ENCODE peak calls at places on chromosomes 11 and 22, in seven cellular contexts. C, F, P, O, N, T and K are unnamed samples.

GRCh38 chr22:32564170-32565001 is 89.8 kb downstream of the FBXO7 start:
- DNase-seq in C (no peak), F (no peak), P (no peak), O (no peak), N (no peak), T (no peak), K (no peak)

GRCh38 chr11:86440305-86440716 is 65.6 kb downstream of the CCDC81 start:
- DNase-seq in C (no peak), F (no peak), P (no peak), O (no peak), N (no peak), T (no peak), K (no peak)

GRCh38 chr11:75524576-75525432 is 937 bp downstream of the GDPD5 start:
- DNase-seq in C (peak), F (no peak), P (no peak), O (no peak), N (no peak), T (no peak), K (peak)

GRCh38 chr22:43560651-43561050 is 148.8 kb downstream of the MPPED1 start:
- DNase-seq in C (no peak), F (no peak), P (no peak), O (no peak), N (no peak), T (no peak), K (no peak)

GRCh38 chr22:42745118-42745517 is 24.4 kb upstream of the A4GALT start:
- DNase-seq in C (no peak), F (no peak), P (no peak), O (no peak), N (no peak), T (no peak), K (peak)

GRCh38 chr11:65382804-65383368 is 440 bp upstream of the SLC25A45 start:
- DNase-seq in C (peak), F (no peak), P (no peak), O (no peak), N (no peak), T (no peak), K (no peak)

GRCh38 chr11:46889689-46890475 is 28.5 kb downstream of the LRP4 start:
- DNase-seq in C (peak), F (peak), P (peak), O (peak), N (peak), T (peak), K (peak)

GRCh38 chr11:61912991-61913698 is 4.2 kb downstream of the RAB3IL1 start:
- DNase-seq in C (peak), F (no peak), P (no peak), O (no peak), N (no peak), T (no peak), K (no peak)

GRCh38 chr22:37435970-37436603 is 8.8 kb upstream of the ELFN2 start:
- DNase-seq in C (no peak), F (no peak), P (no peak), O (no peak), N (no peak), T (no peak), K (no peak)

GRCh38 chr11:103662880-103663279 is 373.6 kb upstream of the DDI1 start:
- DNase-seq in C (no peak), F (no peak), P (no peak), O (no peak), N (no peak), T (no peak), K (peak)

GRCh38 chr11:131246589-131247164 is 123.7 kb upstream of the NTM start:
- DNase-seq in C (peak), F (peak), P (peak), O (no peak), N (no peak), T (peak), K (no peak)

GRCh38 chr11:64218628-64219353 is 7.2 kb downstream of the TRPT1 start:
- DNase-seq in C (peak), F (no peak), P (no peak), O (no peak), N (no peak), T (no peak), K (no peak)

GRCh38 chr22:43481528-43482309 is 69.9 kb downstream of the MPPED1 start:
- DNase-seq in C (no peak), F (peak), P (no peak), O (no peak), N (no peak), T (peak), K (no peak)

GRCh38 chr11:114280696-114281095 is 15.5 kb upstream of the NNMT start:
- DNase-seq in C (peak), F (peak), P (peak), O (no peak), N (peak), T (peak), K (peak)

GRCh38 chr11:995058-995751 is 41.3 kb downstream of the MUC6 start:
- DNase-seq in C (peak), F (no peak), P (no peak), O (no peak), N (no peak), T (no peak), K (no peak)

GRCh38 chr22:45317551-45318167 is 7.9 kb downstream of the FAM118A start:
- DNase-seq in C (peak), F (no peak), P (no peak), O (no peak), N (no peak), T (no peak), K (peak)

GRCh38 chr11:76392889-76393288 is 11.8 kb downstream of the GVQW3 start:
- DNase-seq in C (no peak), F (no peak), P (no peak), O (no peak), N (no peak), T (no peak), K (no peak)

GRCh38 chr11:123107945-123108344 is 46.0 kb upstream of the HSPA8 start:
- DNase-seq in C (no peak), F (no peak), P (no peak), O (no peak), N (no peak), T (no peak), K (no peak)

GRCh38 chr22:24496661-24497060 is 1.5 kb downstream of the UPB1 start:
- DNase-seq in C (peak), F (no peak), P (no peak), O (no peak), N (no peak), T (no peak), K (no peak)

GRCh38 chr11:61392991-61393595 is 706 bp downstream of the TMEM216 start:
- DNase-seq in C (peak), F (peak), P (no peak), O (no peak), N (no peak), T (no peak), K (peak)

DNA sequence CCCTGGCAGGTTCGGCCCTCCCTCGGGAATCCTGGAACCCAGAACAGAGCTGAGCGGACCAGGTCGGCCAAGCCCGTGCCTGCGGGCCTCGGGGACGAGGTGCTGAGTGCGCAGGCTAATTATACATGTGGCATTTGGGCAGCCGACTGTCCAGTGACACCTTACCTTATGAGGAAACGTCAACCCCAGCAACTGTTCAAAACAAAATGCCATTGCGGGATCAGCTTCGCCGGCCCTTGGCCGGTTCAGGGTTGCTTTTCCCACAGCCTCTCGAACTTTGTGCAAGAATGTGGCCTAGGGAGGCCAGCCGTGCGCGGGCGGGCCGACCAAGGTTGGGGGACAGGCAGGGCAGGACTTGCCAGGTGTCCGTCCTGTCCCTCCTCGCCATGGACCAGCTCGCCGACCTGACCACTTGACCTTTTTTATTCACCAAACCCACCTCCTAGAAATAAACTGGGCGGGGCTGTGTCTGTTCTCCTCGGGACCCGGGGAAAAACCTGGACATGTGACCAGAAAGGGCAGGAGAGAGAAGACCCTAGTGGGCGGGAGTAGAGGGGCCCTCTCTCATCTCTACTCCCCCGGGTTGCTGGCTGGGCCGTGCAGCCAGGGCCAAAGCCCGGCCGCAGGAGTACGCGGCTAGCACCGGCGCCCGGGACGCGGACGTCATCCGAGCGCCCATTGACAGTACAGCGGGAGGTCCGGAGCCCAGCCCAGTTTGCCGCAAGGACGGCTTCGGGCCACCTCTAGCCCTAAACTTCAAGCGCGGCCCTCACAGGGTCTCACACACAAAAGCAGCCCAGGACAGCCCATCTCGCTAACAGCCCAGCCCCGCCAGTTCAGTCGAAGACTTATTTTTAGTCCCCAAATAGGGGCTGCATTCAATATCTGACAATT is 134.3 kb upstream of the C11orf58 start:
- DNase-seq in C (peak), F (peak), P (no peak), O (no peak), N (no peak), T (no peak), K (no peak)
- H3K9ac ChIP-seq in C (no peak), F (peak), P (no peak), O (no peak), N (no peak), T (no peak), K (peak)

DNA sequence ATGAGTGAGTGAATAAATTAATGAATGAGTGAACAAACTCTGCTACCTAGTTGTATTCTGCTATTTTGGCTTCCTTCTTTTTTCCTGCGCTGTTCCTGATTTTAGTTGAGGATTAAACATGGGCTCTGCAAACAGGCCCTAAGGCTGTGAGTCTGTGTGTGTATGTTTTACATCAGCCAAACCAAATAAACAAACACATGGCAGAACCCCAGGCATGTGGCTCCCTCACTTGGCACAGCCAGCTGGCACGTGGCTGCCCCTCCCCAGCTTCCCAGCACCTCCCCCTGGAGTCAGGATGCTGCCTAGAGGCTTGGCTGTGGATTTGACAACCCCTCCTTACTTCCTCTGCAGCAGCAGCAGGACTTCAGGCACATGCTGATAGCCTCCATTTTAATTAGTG is 593.2 kb downstream of the INSC start:
- DNase-seq in C (peak), F (no peak), P (no peak), O (no peak), N (no peak), T (no peak), K (no peak)
- TF ChIP-seq POLR2AphosphoS5 in C (no peak), F (no peak), P (no peak), O (no peak), N (no peak), T (no peak), K (no peak)

DNA sequence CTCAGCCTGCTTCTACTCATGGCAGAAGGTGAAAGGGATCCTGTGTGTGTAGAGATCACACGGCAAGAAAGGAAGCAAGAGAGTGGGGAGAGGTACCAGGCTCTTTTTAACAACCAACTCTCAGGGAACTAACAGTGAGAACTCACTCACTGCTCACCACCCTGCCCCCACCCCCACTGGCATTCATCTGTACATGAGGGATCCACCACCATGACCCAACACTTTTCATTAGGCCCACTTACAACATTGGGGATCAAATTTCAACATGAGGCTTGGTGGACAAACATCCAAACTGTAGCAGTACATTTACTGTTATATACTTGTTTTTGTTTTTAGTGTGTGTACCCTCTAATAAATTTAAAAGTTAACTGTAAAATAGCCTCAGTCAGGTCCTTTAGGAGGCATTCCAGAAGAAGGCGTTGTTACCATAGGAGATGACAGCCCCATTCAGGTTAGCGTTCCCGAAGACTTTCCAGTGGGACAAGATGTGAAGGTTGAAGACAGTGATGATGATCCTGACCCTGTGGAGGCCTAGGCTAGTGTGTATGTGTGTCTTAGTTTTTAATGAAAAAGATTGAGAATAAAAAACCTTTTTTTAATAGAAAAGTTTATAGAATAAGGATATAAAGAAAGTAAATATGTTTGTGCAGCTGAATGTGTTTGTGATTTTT is 11.3 kb downstream of the CUL5 start:
- DNase-seq in C (no peak), F (peak), P (no peak), O (no peak), N (no peak), T (peak), K (no peak)
- TF ChIP-seq MAX in C (no peak), F (no peak), P (no peak), O (no peak), N (no peak), T (no peak), K (no peak)

DNA sequence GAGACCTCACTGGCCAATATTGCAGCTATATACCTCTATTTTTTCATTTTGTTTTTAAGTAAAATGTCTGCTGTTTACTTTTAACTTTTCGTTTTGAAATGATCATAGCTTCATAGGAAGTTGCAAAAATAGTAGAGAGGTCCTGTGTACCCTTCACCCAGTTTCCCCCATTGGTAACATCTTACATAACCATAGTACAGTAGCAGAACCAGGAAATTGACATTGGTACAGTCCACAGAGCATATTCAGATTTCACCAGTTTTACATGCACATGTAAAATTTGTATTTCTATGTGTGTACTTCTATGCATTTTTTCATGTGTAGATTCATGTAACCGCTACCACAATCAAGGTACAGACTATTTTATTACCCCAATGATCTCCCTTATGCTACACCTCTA is 3.8 kb downstream of the AMOTL1 start:
- DNase-seq in C (no peak), F (no peak), P (no peak), O (no peak), N (no peak), T (no peak), K (no peak)
- H3K9ac ChIP-seq in C (no peak), F (no peak), P (no peak), O (no peak), N (no peak), T (no peak), K (no peak)

DNA sequence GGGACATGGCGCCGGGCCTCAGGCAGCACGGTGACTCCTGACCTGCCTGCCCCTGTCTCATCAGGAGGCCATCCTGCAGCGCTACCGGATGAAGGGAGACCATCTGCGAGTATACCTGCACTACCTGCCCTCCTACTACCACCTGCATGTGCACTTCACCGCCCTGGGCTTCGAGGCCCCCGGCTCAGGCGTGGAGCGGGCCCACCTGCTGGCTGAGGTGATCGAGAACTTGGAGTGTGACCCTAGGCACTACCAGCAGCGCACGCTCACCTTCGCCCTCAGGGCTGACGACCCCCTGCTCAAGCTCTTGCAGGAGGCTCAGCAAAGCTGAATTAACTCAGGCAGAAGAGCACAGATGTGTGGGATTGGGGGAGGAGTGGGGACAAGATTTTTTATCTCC is 10.2 kb upstream of the ST3GAL4 start:
- DNase-seq in C (no peak), F (no peak), P (no peak), O (no peak), N (no peak), T (no peak), K (no peak)
- TF ChIP-seq POLR2AphosphoS5 in C (no peak), F (no peak), P (no peak), O (no peak), N (no peak), T (no peak), K (no peak)

GRCh38 chr11:8693555-8693954 is 11.0 kb downstream of the RPL27A start:
- DNase-seq in C (no peak), F (no peak), P (no peak), O (no peak), N (no peak), T (no peak), K (no peak)
- TF ChIP-seq MAX in C (no peak), F (no peak), P (no peak), O (no peak), N (no peak), T (no peak), K (no peak)

GRCh38 chr11:111573821-111574249 is 28.4 kb upstream of the SIK2 start:
- DNase-seq in C (no peak), F (no peak), P (no peak), O (no peak), N (no peak), T (no peak), K (no peak)

GRCh38 chr11:111571829-111572501 is 30.3 kb upstream of the SIK2 start:
- DNase-seq in C (no peak), F (no peak), P (no peak), O (no peak), N (no peak), T (peak), K (peak)

GRCh38 chr11:111575748-111576147 is 26.5 kb upstream of the SIK2 start:
- DNase-seq in C (no peak), F (no peak), P (no peak), O (no peak), N (no peak), T (no peak), K (no peak)

GRCh38 chr11:111570796-111571195 is 30.3 kb downstream of the LAYN start:
- DNase-seq in C (no peak), F (no peak), P (no peak), O (no peak), N (no peak), T (no peak), K (peak)

GRCh38 chr11:111574373-111575230 is 27.6 kb upstream of the SIK2 start:
- DNase-seq in C (no peak), F (peak), P (no peak), O (no peak), N (no peak), T (no peak), K (no peak)
- H3K9ac ChIP-seq in C (no peak), F (no peak), P (no peak), O (no peak), N (no peak), T (no peak), K (no peak)

DNA sequence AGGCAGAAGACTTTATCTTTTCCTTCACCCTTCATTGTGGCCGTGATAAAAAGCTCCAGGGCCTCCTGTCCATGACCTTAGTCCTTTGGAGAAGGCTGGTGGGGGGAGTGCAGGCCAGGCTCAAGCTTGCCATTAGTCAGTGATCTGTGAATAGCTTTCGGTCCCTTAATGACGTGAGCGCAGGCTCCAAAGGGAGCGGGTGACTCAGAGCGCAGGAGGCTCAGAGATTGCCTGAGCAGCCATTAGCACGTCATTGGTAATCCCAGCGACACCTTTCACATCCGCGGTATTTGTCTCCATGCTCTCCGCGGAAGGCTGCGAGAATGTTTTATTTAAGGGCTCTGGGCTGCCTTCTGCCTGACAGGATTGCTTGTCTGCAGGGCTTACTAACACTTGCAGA is 458.5 kb downstream of the METTL15 start:
- DNase-seq in C (peak), F (peak), P (peak), O (no peak), N (peak), T (no peak), K (peak)
- TF ChIP-seq POLR2AphosphoS5 in C (no peak), F (no peak), P (no peak), O (no peak), N (no peak), T (no peak), K (no peak)

GRCh38 chr22:39997939-39998726 is 3.4 kb downstream of the FAM83F start:
- DNase-seq in C (peak), F (no peak), P (no peak), O (no peak), N (no peak), T (no peak), K (peak)
- TF ChIP-seq MAX in C (no peak), F (peak), P (no peak), O (no peak), N (no peak), T (no peak), K (no peak)